ENCODE peak calls at places on chromosomes 6 and 20, in eight cellular contexts. B is globus pallidus, P is DMS153, V is AG09309, A is cardiac muscle cell, G is Calu3, R is foreskin fibroblast, H is foreskin melanocyte. Y is an unnamed sample.

GRCh38 chr6:136586295-136586694 is 36.1 kb upstream of the MAP7 start:
- DNase-seq in B (no peak), P (no peak), V (peak), A (peak), G (no peak), R (peak), H (no peak), Y (no peak)

GRCh38 chr6:17812311-17812710 is 105.6 kb upstream of the NUP153 start:
- DNase-seq in B (no peak), P (no peak), V (no peak), A (no peak), G (no peak), R (no peak), H (no peak), Y (no peak)

GRCh38 chr6:16473908-16474791 is 235.8 kb downstream of the GMPR start:
- DNase-seq in B (no peak), P (no peak), V (no peak), A (no peak), G (no peak), R (no peak), H (no peak), Y (no peak)

GRCh38 chr20:22449115-22449973 is 135.0 kb downstream of the FOXA2 start:
- DNase-seq in B (peak), P (no peak), V (no peak), A (no peak), G (no peak), R (no peak), H (no peak), Y (no peak)

GRCh38 chr20:31603822-31604566 is 1.1 kb upstream of the ID1 start:
- DNase-seq in B (peak), P (peak), V (peak), A (peak), G (peak), R (peak), H (peak), Y (peak)

GRCh38 chr6:152130441-152130840 is 323.0 kb downstream of the ESR1 start:
- DNase-seq in B (no peak), P (no peak), V (no peak), A (no peak), G (no peak), R (peak), H (no peak), Y (no peak)

GRCh38 chr6:165439928-165440554 is 130.6 kb upstream of the C6orf118 start:
- DNase-seq in B (peak), P (peak), V (peak), A (peak), G (no peak), R (peak), H (peak), Y (peak)

GRCh38 chr6:47292944-47293343 is 16.8 kb downstream of the TNFRSF21 start:
- DNase-seq in B (no peak), P (no peak), V (no peak), A (peak), G (no peak), R (peak), H (no peak), Y (no peak)

GRCh38 chr20:56885521-56885920 is 256.4 kb downstream of the TFAP2C start:
- DNase-seq in B (no peak), P (no peak), V (no peak), A (no peak), G (no peak), R (no peak), H (no peak), Y (no peak)

GRCh38 chr6:122553697-122554096 is 56.5 kb upstream of the PKIB start:
- DNase-seq in B (no peak), P (no peak), V (no peak), A (no peak), G (no peak), R (no peak), H (no peak), Y (no peak)

GRCh38 chr6:7050911-7051779 is 56.6 kb upstream of the RREB1 start:
- DNase-seq in B (peak), P (peak), V (peak), A (peak), G (peak), R (peak), H (no peak), Y (no peak)

GRCh38 chr6:142377112-142377848 is 75.5 kb downstream of the ADGRG6 start:
- DNase-seq in B (no peak), P (no peak), V (no peak), A (peak), G (peak), R (no peak), H (no peak), Y (no peak)

GRCh38 chr6:8174571-8174970 is 72.2 kb upstream of the EEF1E1 start:
- DNase-seq in B (no peak), P (no peak), V (no peak), A (no peak), G (no peak), R (no peak), H (no peak), Y (no peak)

GRCh38 chr6:123962508-123962907 is 158.8 kb downstream of the NKAIN2 start:
- DNase-seq in B (no peak), P (peak), V (no peak), A (no peak), G (peak), R (no peak), H (no peak), Y (no peak)

GRCh38 chr6:169997187-169997929 is 245.9 kb downstream of the ERMARD start:
- DNase-seq in B (no peak), P (no peak), V (no peak), A (no peak), G (no peak), R (no peak), H (no peak), Y (no peak)

GRCh38 chr6:150622941-150623874 is 23.5 kb downstream of the PLEKHG1 start:
- DNase-seq in B (no peak), P (peak), V (no peak), A (no peak), G (no peak), R (no peak), H (no peak), Y (no peak)

GRCh38 chr20:41279546-41280225 is 37.8 kb downstream of the ZHX3 start:
- DNase-seq in B (no peak), P (no peak), V (no peak), A (no peak), G (no peak), R (no peak), H (no peak), Y (no peak)

GRCh38 chr6:80454661-80455365 is 348.3 kb downstream of the BCKDHB start:
- DNase-seq in B (no peak), P (no peak), V (no peak), A (peak), G (no peak), R (no peak), H (no peak), Y (no peak)

GRCh38 chr6:166951670-166952060 is 4.7 kb downstream of the RNASET2 start:
- DNase-seq in B (no peak), P (no peak), V (no peak), A (no peak), G (no peak), R (no peak), H (no peak), Y (no peak)

GRCh38 chr6:31055401-31055800 is 45.1 kb downstream of the MUC22 start:
- DNase-seq in B (no peak), P (no peak), V (no peak), A (no peak), G (no peak), R (no peak), H (no peak), Y (no peak)

GRCh38 chr6:46510656-46511055 is 19.4 kb upstream of the RCAN2 start:
- DNase-seq in B (peak), P (no peak), V (peak), A (peak), G (no peak), R (peak), H (peak), Y (no peak)

GRCh38 chr6:28982476-28983266 is 22.4 kb downstream of the ZNF311 start:
- DNase-seq in B (no peak), P (peak), V (no peak), A (peak), G (peak), R (peak), H (peak), Y (peak)

GRCh38 chr6:37557645-37558114 is 58.0 kb upstream of the CCDC167 start:
- DNase-seq in B (no peak), P (no peak), V (no peak), A (no peak), G (no peak), R (no peak), H (no peak), Y (no peak)

GRCh38 chr6:107690546-107690863 is 133.6 kb downstream of the SCML4 start:
- DNase-seq in B (no peak), P (no peak), V (no peak), A (no peak), G (no peak), R (no peak), H (no peak), Y (no peak)

GRCh38 chr6:12440981-12441380 is 150.8 kb downstream of the EDN1 start:
- DNase-seq in B (no peak), P (no peak), V (no peak), A (peak), G (no peak), R (peak), H (no peak), Y (no peak)

GRCh38 chr6:45947807-45948206 is 67.9 kb downstream of the CLIC5 start:
- DNase-seq in B (no peak), P (no peak), V (no peak), A (no peak), G (no peak), R (no peak), H (no peak), Y (no peak)

GRCh38 chr6:125759184-125759902 is 9.9 kb downstream of the HEY2 start:
- DNase-seq in B (no peak), P (no peak), V (no peak), A (no peak), G (no peak), R (no peak), H (no peak), Y (no peak)

GRCh38 chr6:166515072-166515810 is 71.2 kb downstream of the RAMACL start:
- DNase-seq in B (no peak), P (no peak), V (peak), A (peak), G (peak), R (peak), H (no peak), Y (no peak)

GRCh38 chr6:168100011-168100802 is 21.2 kb upstream of the FRMD1 start:
- DNase-seq in B (no peak), P (no peak), V (no peak), A (no peak), G (no peak), R (no peak), H (no peak), Y (no peak)

GRCh38 chr20:46661659-46662058 is 10.4 kb upstream of the SLC13A3 start:
- DNase-seq in B (no peak), P (no peak), V (no peak), A (no peak), G (no peak), R (no peak), H (no peak), Y (no peak)

GRCh38 chr6:151059612-151060095 is 180.1 kb upstream of the AKAP12 start:
- DNase-seq in B (no peak), P (no peak), V (no peak), A (peak), G (no peak), R (peak), H (no peak), Y (peak)

GRCh38 chr6:116046739-116047138 is 14.0 kb downstream of the FRK start:
- DNase-seq in B (no peak), P (no peak), V (no peak), A (no peak), G (no peak), R (no peak), H (no peak), Y (no peak)

GRCh38 chr6:54747955-54748354 is 98.6 kb upstream of the FAM83B start:
- DNase-seq in B (no peak), P (no peak), V (no peak), A (no peak), G (no peak), R (no peak), H (no peak), Y (no peak)

GRCh38 chr20:6744805-6745204 is 22.7 kb upstream of the BMP2 start:
- DNase-seq in B (no peak), P (no peak), V (no peak), A (peak), G (no peak), R (peak), H (no peak), Y (no peak)

GRCh38 chr6:146339716-146340115 is 203.9 kb upstream of the RAB32 start:
- DNase-seq in B (no peak), P (no peak), V (no peak), A (peak), G (peak), R (peak), H (no peak), Y (no peak)

GRCh38 chr6:45163952-45164766 is 164.0 kb upstream of the RUNX2 start:
- DNase-seq in B (no peak), P (no peak), V (no peak), A (no peak), G (peak), R (no peak), H (no peak), Y (no peak)

GRCh38 chr20:10040070-10040970 is 5.5 kb downstream of the ANKEF1 start:
- DNase-seq in B (no peak), P (peak), V (no peak), A (peak), G (no peak), R (peak), H (peak), Y (peak)